ENCODE peak calls at places on chromosomes 1 and 21, in eight cellular contexts. K is fibroblast of lung, J is right cardiac atrium, P is EH, L is GM03348, Q is MG63, A is HCEC 1CT, C is activated T-helper 1 cell treated with Interleukin-2 at 50 U/mL for 16 hours. D is an unnamed sample.

GRCh38 chr1:64042331-64043100 is 160.9 kb upstream of the UBE2U start:
- DNase-seq in K (peak), J (no peak), P (peak), L (peak), Q (peak), A (peak), C (no peak), D (peak)

GRCh38 chr1:23837905-23838304 is 12.7 kb upstream of the HMGCL start:
- DNase-seq in K (no peak), J (no peak), P (peak), L (no peak), Q (no peak), A (no peak), C (no peak), D (no peak)

GRCh38 chr1:173410133-173410793 is 66.9 kb upstream of the PRDX6 start:
- DNase-seq in K (peak), J (no peak), P (peak), L (no peak), Q (no peak), A (no peak), C (no peak), D (no peak)

GRCh38 chr1:115807723-115808122 is 33.2 kb downstream of the NHLH2 start:
- DNase-seq in K (peak), J (no peak), P (peak), L (peak), Q (peak), A (peak), C (no peak), D (no peak)

GRCh38 chr1:245704765-245705164 is 550.0 kb downstream of the KIF26B start:
- DNase-seq in K (peak), J (no peak), P (peak), L (peak), Q (peak), A (peak), C (no peak), D (no peak)

GRCh38 chr1:16082283-16083038 is 9.0 kb upstream of the FAM131C start:
- DNase-seq in K (peak), J (peak), P (peak), L (peak), Q (peak), A (peak), C (peak), D (peak)

GRCh38 chr1:246831543-246831942 is 100.2 kb downstream of the AHCTF1 start:
- DNase-seq in K (no peak), J (no peak), P (no peak), L (no peak), Q (no peak), A (no peak), C (no peak), D (no peak)

GRCh38 chr21:14453339-14453738 is 70.4 kb upstream of the HSPA13 start:
- DNase-seq in K (no peak), J (no peak), P (no peak), L (no peak), Q (no peak), A (no peak), C (no peak), D (no peak)

GRCh38 chr1:7265771-7266371 is 480.6 kb downstream of the CAMTA1 start:
- DNase-seq in K (peak), J (no peak), P (peak), L (peak), Q (peak), A (peak), C (no peak), D (no peak)

GRCh38 chr1:203440780-203441179 is 34.8 kb upstream of the PRELP start:
- DNase-seq in K (peak), J (peak), P (peak), L (peak), Q (peak), A (peak), C (no peak), D (peak)

GRCh38 chr1:202015677-202015952 is 5.2 kb downstream of the ELF3 start:
- DNase-seq in K (no peak), J (no peak), P (no peak), L (no peak), Q (no peak), A (no peak), C (no peak), D (no peak)

GRCh38 chr1:210445931-210446330 is 117.2 kb downstream of the HHAT start:
- DNase-seq in K (no peak), J (no peak), P (no peak), L (no peak), Q (no peak), A (no peak), C (no peak), D (no peak)

GRCh38 chr1:179079113-179079761 is 2.6 kb upstream of the TOR3A start:
- DNase-seq in K (peak), J (no peak), P (peak), L (peak), Q (peak), A (peak), C (peak), D (no peak)

GRCh38 chr1:239931341-239931740 is 160.3 kb upstream of the FMN2 start:
- DNase-seq in K (no peak), J (no peak), P (no peak), L (no peak), Q (no peak), A (no peak), C (no peak), D (no peak)

GRCh38 chr1:204740354-204740753 is 54.8 kb upstream of the LRRN2 start:
- DNase-seq in K (no peak), J (no peak), P (no peak), L (no peak), Q (no peak), A (no peak), C (no peak), D (no peak)

GRCh38 chr1:165424454-165425283 is 20.3 kb downstream of the RXRG start:
- DNase-seq in K (no peak), J (no peak), P (no peak), L (no peak), Q (no peak), A (no peak), C (no peak), D (peak)

GRCh38 chr1:85581802-85582686 is 1.5 kb downstream of the CCN1 start:
- DNase-seq in K (peak), J (peak), P (peak), L (no peak), Q (peak), A (peak), C (no peak), D (peak)

GRCh38 chr1:1395166-1395565 is 4.0 kb downstream of the CCNL2 start:
- DNase-seq in K (no peak), J (no peak), P (no peak), L (no peak), Q (no peak), A (no peak), C (no peak), D (no peak)

GRCh38 chr1:162185299-162185698 is 115.8 kb downstream of the NOS1AP start:
- DNase-seq in K (peak), J (no peak), P (no peak), L (no peak), Q (no peak), A (no peak), C (no peak), D (no peak)

GRCh38 chr1:185939142-185939541 is 205.0 kb downstream of the HMCN1 start:
- DNase-seq in K (peak), J (no peak), P (peak), L (no peak), Q (no peak), A (no peak), C (no peak), D (no peak)

GRCh38 chr1:226882631-226883409 is 12.4 kb downstream of the PSEN2 start:
- DNase-seq in K (peak), J (no peak), P (peak), L (peak), Q (no peak), A (peak), C (no peak), D (no peak)

GRCh38 chr1:115089443-115090340 is at the start of gene TSPAN2:
- DNase-seq in K (peak), J (peak), P (peak), L (peak), Q (peak), A (peak), C (peak), D (peak)

GRCh38 chr1:15158506-15159165 is 5.1 kb downstream of the TMEM51 start:
- DNase-seq in K (peak), J (no peak), P (peak), L (peak), Q (no peak), A (peak), C (no peak), D (no peak)

GRCh38 chr1:204121840-204122555 is 29.8 kb downstream of the ETNK2 start:
- DNase-seq in K (no peak), J (no peak), P (no peak), L (no peak), Q (no peak), A (no peak), C (no peak), D (no peak)

GRCh38 chr1:62144238-62144831 is 50.3 kb upstream of the L1TD1 start:
- DNase-seq in K (peak), J (no peak), P (peak), L (peak), Q (peak), A (peak), C (no peak), D (no peak)

GRCh38 chr1:39805385-39805784 is 16.7 kb upstream of the BMP8B start:
- DNase-seq in K (no peak), J (no peak), P (no peak), L (no peak), Q (no peak), A (no peak), C (no peak), D (no peak)

GRCh38 chr21:33069994-33070811 is at the start of gene OLIG1:
- DNase-seq in K (peak), J (peak), P (peak), L (peak), Q (peak), A (no peak), C (no peak), D (peak)

GRCh38 chr1:164064501-164064900 is 494.5 kb upstream of the PBX1 start:
- DNase-seq in K (no peak), J (no peak), P (peak), L (no peak), Q (no peak), A (peak), C (no peak), D (no peak)

GRCh38 chr1:210697185-210697584 is 368.5 kb downstream of the HHAT start:
- DNase-seq in K (no peak), J (no peak), P (no peak), L (no peak), Q (no peak), A (no peak), C (no peak), D (no peak)

GRCh38 chr1:96973605-96974004 is 252.0 kb downstream of the PTBP2 start:
- DNase-seq in K (peak), J (no peak), P (peak), L (no peak), Q (peak), A (no peak), C (no peak), D (no peak)

GRCh38 chr1:117048431-117049133 is 11.5 kb upstream of the TTF2 start:
- DNase-seq in K (no peak), J (no peak), P (no peak), L (no peak), Q (no peak), A (no peak), C (no peak), D (no peak)

GRCh38 chr1:88731475-88731874 is 47.4 kb downstream of the PKN2 start:
- DNase-seq in K (peak), J (no peak), P (peak), L (peak), Q (peak), A (peak), C (no peak), D (no peak)